ENCODE peak calls at places on chromosomes 6 and 20, in nine cellular contexts. One of them, this sample, is unnamed.

GRCh38 chr6:156065838-156066237 is 610.2 kb upstream of the NOX3 start:
- DNase-seq in mesendoderm: no peak
- DNase-seq in endothelial cell: no peak
- DNase-seq in hypothalamus: no peak
- DNase-seq in M059J: peak
- DNase-seq in stimulated activated naive B cell treated with anti-CD40 and anti-IgM and Interleukin-4, amounts not matched to agents 10 μg/mL and 1 μg/mL and 100 μg/mL, for 72 hours: no peak
- DNase-seq in stimulated activated naive CD4-positive, alpha-beta T cell: no peak
- DNase-seq in activated CD4-positive, CD25-positive, alpha-beta regulatory T cell: no peak
- DNase-seq in non-pigmented ciliary epithelial cell: no peak
- DNase-seq in this sample: no peak

GRCh38 chr6:40788661-40789111 is 201.5 kb upstream of the LRFN2 start:
- DNase-seq in M059J: peak
- DNase-seq in non-pigmented ciliary epithelial cell: no peak
- DNase-seq in endothelial cell: no peak
- DNase-seq in activated CD4-positive, CD25-positive, alpha-beta regulatory T cell: no peak
- DNase-seq in stimulated activated naive CD4-positive, alpha-beta T cell: peak
- DNase-seq in hypothalamus: no peak
- DNase-seq in mesendoderm: no peak
- DNase-seq in stimulated activated naive B cell treated with anti-CD40 and anti-IgM and Interleukin-4, amounts not matched to agents 10 μg/mL and 1 μg/mL and 100 μg/mL, for 72 hours: no peak
- DNase-seq in this sample: no peak

GRCh38 chr6:105545947-105546710 is 143.2 kb upstream of the PREP start:
- DNase-seq in non-pigmented ciliary epithelial cell: peak
- DNase-seq in M059J: no peak
- DNase-seq in stimulated activated naive CD4-positive, alpha-beta T cell: no peak
- DNase-seq in activated CD4-positive, CD25-positive, alpha-beta regulatory T cell: no peak
- DNase-seq in stimulated activated naive B cell treated with anti-CD40 and anti-IgM and Interleukin-4, amounts not matched to agents 10 μg/mL and 1 μg/mL and 100 μg/mL, for 72 hours: no peak
- DNase-seq in endothelial cell: no peak
- DNase-seq in hypothalamus: no peak
- DNase-seq in mesendoderm: no peak
- DNase-seq in this sample: no peak

GRCh38 chr6:51339108-51339507 is 520.4 kb downstream of the TFAP2B start:
- DNase-seq in stimulated activated naive B cell treated with anti-CD40 and anti-IgM and Interleukin-4, amounts not matched to agents 10 μg/mL and 1 μg/mL and 100 μg/mL, for 72 hours: no peak
- DNase-seq in activated CD4-positive, CD25-positive, alpha-beta regulatory T cell: no peak
- DNase-seq in hypothalamus: no peak
- DNase-seq in endothelial cell: no peak
- DNase-seq in non-pigmented ciliary epithelial cell: no peak
- DNase-seq in M059J: no peak
- DNase-seq in stimulated activated naive CD4-positive, alpha-beta T cell: no peak
- DNase-seq in mesendoderm: peak
- DNase-seq in this sample: no peak

GRCh38 chr6:37155394-37156312 is 14.3 kb upstream of the PIM1 start:
- DNase-seq in mesendoderm: no peak
- DNase-seq in M059J: peak
- DNase-seq in stimulated activated naive B cell treated with anti-CD40 and anti-IgM and Interleukin-4, amounts not matched to agents 10 μg/mL and 1 μg/mL and 100 μg/mL, for 72 hours: peak
- DNase-seq in hypothalamus: no peak
- DNase-seq in non-pigmented ciliary epithelial cell: no peak
- DNase-seq in stimulated activated naive CD4-positive, alpha-beta T cell: no peak
- DNase-seq in endothelial cell: no peak
- DNase-seq in activated CD4-positive, CD25-positive, alpha-beta regulatory T cell: no peak
- DNase-seq in this sample: no peak

GRCh38 chr6:144548525-144548924 is 263.4 kb downstream of the UTRN start:
- DNase-seq in endothelial cell: no peak
- DNase-seq in activated CD4-positive, CD25-positive, alpha-beta regulatory T cell: no peak
- DNase-seq in M059J: no peak
- DNase-seq in stimulated activated naive B cell treated with anti-CD40 and anti-IgM and Interleukin-4, amounts not matched to agents 10 μg/mL and 1 μg/mL and 100 μg/mL, for 72 hours: no peak
- DNase-seq in non-pigmented ciliary epithelial cell: no peak
- DNase-seq in hypothalamus: no peak
- DNase-seq in mesendoderm: no peak
- DNase-seq in stimulated activated naive CD4-positive, alpha-beta T cell: no peak
- DNase-seq in this sample: no peak

GRCh38 chr6:156662025-156662445 is 115.1 kb upstream of the ARID1B start:
- DNase-seq in stimulated activated naive B cell treated with anti-CD40 and anti-IgM and Interleukin-4, amounts not matched to agents 10 μg/mL and 1 μg/mL and 100 μg/mL, for 72 hours: no peak
- DNase-seq in M059J: no peak
- DNase-seq in endothelial cell: peak
- DNase-seq in hypothalamus: no peak
- DNase-seq in non-pigmented ciliary epithelial cell: no peak
- DNase-seq in stimulated activated naive CD4-positive, alpha-beta T cell: no peak
- DNase-seq in mesendoderm: peak
- DNase-seq in activated CD4-positive, CD25-positive, alpha-beta regulatory T cell: no peak
- DNase-seq in this sample: peak

GRCh38 chr6:167973092-167973880 is 24.2 kb upstream of the KIF25 start:
- DNase-seq in stimulated activated naive B cell treated with anti-CD40 and anti-IgM and Interleukin-4, amounts not matched to agents 10 μg/mL and 1 μg/mL and 100 μg/mL, for 72 hours: no peak
- DNase-seq in hypothalamus: no peak
- DNase-seq in non-pigmented ciliary epithelial cell: no peak
- DNase-seq in mesendoderm: peak
- DNase-seq in M059J: no peak
- DNase-seq in activated CD4-positive, CD25-positive, alpha-beta regulatory T cell: no peak
- DNase-seq in stimulated activated naive CD4-positive, alpha-beta T cell: no peak
- DNase-seq in endothelial cell: no peak
- DNase-seq in this sample: no peak

GRCh38 chr6:42754759-42755158 is 8.9 kb upstream of the TBCC start:
- DNase-seq in M059J: no peak
- DNase-seq in non-pigmented ciliary epithelial cell: no peak
- DNase-seq in activated CD4-positive, CD25-positive, alpha-beta regulatory T cell: no peak
- DNase-seq in stimulated activated naive CD4-positive, alpha-beta T cell: no peak
- DNase-seq in endothelial cell: no peak
- DNase-seq in stimulated activated naive B cell treated with anti-CD40 and anti-IgM and Interleukin-4, amounts not matched to agents 10 μg/mL and 1 μg/mL and 100 μg/mL, for 72 hours: no peak
- DNase-seq in hypothalamus: no peak
- DNase-seq in mesendoderm: no peak
- DNase-seq in this sample: no peak

GRCh38 chr6:145875496-145876244 is 61.1 kb upstream of the FBXO30 start:
- DNase-seq in hypothalamus: no peak
- DNase-seq in mesendoderm: no peak
- DNase-seq in stimulated activated naive CD4-positive, alpha-beta T cell: no peak
- DNase-seq in M059J: no peak
- DNase-seq in endothelial cell: no peak
- DNase-seq in activated CD4-positive, CD25-positive, alpha-beta regulatory T cell: no peak
- DNase-seq in non-pigmented ciliary epithelial cell: no peak
- DNase-seq in stimulated activated naive B cell treated with anti-CD40 and anti-IgM and Interleukin-4, amounts not matched to agents 10 μg/mL and 1 μg/mL and 100 μg/mL, for 72 hours: no peak
- DNase-seq in this sample: no peak

GRCh38 chr6:146770965-146771735 is 172.4 kb downstream of the ADGB start:
- DNase-seq in non-pigmented ciliary epithelial cell: no peak
- DNase-seq in stimulated activated naive B cell treated with anti-CD40 and anti-IgM and Interleukin-4, amounts not matched to agents 10 μg/mL and 1 μg/mL and 100 μg/mL, for 72 hours: no peak
- DNase-seq in M059J: no peak
- DNase-seq in endothelial cell: peak
- DNase-seq in activated CD4-positive, CD25-positive, alpha-beta regulatory T cell: peak
- DNase-seq in hypothalamus: no peak
- DNase-seq in mesendoderm: no peak
- DNase-seq in stimulated activated naive CD4-positive, alpha-beta T cell: peak
- DNase-seq in this sample: no peak

GRCh38 chr6:134599079-134599478 is 281.2 kb upstream of the SGK1 start:
- DNase-seq in non-pigmented ciliary epithelial cell: no peak
- DNase-seq in hypothalamus: no peak
- DNase-seq in stimulated activated naive B cell treated with anti-CD40 and anti-IgM and Interleukin-4, amounts not matched to agents 10 μg/mL and 1 μg/mL and 100 μg/mL, for 72 hours: no peak
- DNase-seq in endothelial cell: no peak
- DNase-seq in stimulated activated naive CD4-positive, alpha-beta T cell: no peak
- DNase-seq in activated CD4-positive, CD25-positive, alpha-beta regulatory T cell: no peak
- DNase-seq in M059J: no peak
- DNase-seq in mesendoderm: no peak
- DNase-seq in this sample: no peak

GRCh38 chr6:160238786-160239751 is 19.6 kb downstream of the SLC22A2 start:
- DNase-seq in stimulated activated naive CD4-positive, alpha-beta T cell: no peak
- DNase-seq in endothelial cell: no peak
- DNase-seq in activated CD4-positive, CD25-positive, alpha-beta regulatory T cell: no peak
- DNase-seq in mesendoderm: peak
- DNase-seq in hypothalamus: no peak
- DNase-seq in stimulated activated naive B cell treated with anti-CD40 and anti-IgM and Interleukin-4, amounts not matched to agents 10 μg/mL and 1 μg/mL and 100 μg/mL, for 72 hours: no peak
- DNase-seq in non-pigmented ciliary epithelial cell: no peak
- DNase-seq in M059J: peak
- DNase-seq in this sample: no peak

GRCh38 chr6:170146640-170147039 is 144.2 kb downstream of the DLL1 start:
- DNase-seq in M059J: no peak
- DNase-seq in activated CD4-positive, CD25-positive, alpha-beta regulatory T cell: no peak
- DNase-seq in mesendoderm: no peak
- DNase-seq in endothelial cell: no peak
- DNase-seq in stimulated activated naive CD4-positive, alpha-beta T cell: no peak
- DNase-seq in non-pigmented ciliary epithelial cell: no peak
- DNase-seq in hypothalamus: no peak
- DNase-seq in stimulated activated naive B cell treated with anti-CD40 and anti-IgM and Interleukin-4, amounts not matched to agents 10 μg/mL and 1 μg/mL and 100 μg/mL, for 72 hours: no peak
- DNase-seq in this sample: no peak

GRCh38 chr20:32536861-32537656 is 48.1 kb downstream of the NOL4L start:
- DNase-seq in endothelial cell: no peak
- DNase-seq in activated CD4-positive, CD25-positive, alpha-beta regulatory T cell: peak
- DNase-seq in stimulated activated naive B cell treated with anti-CD40 and anti-IgM and Interleukin-4, amounts not matched to agents 10 μg/mL and 1 μg/mL and 100 μg/mL, for 72 hours: no peak
- DNase-seq in non-pigmented ciliary epithelial cell: no peak
- DNase-seq in stimulated activated naive CD4-positive, alpha-beta T cell: peak
- DNase-seq in hypothalamus: no peak
- DNase-seq in M059J: no peak
- DNase-seq in mesendoderm: no peak
- DNase-seq in this sample: no peak

GRCh38 chr6:551829-552350 is 105.0 kb downstream of the HUS1B start:
- DNase-seq in activated CD4-positive, CD25-positive, alpha-beta regulatory T cell: no peak
- DNase-seq in M059J: no peak
- DNase-seq in endothelial cell: no peak
- DNase-seq in hypothalamus: no peak
- DNase-seq in non-pigmented ciliary epithelial cell: no peak
- DNase-seq in mesendoderm: peak
- DNase-seq in stimulated activated naive CD4-positive, alpha-beta T cell: no peak
- DNase-seq in stimulated activated naive B cell treated with anti-CD40 and anti-IgM and Interleukin-4, amounts not matched to agents 10 μg/mL and 1 μg/mL and 100 μg/mL, for 72 hours: no peak
- DNase-seq in this sample: no peak

GRCh38 chr6:139905404-139906052 is 531.1 kb upstream of the CITED2 start:
- DNase-seq in mesendoderm: no peak
- DNase-seq in stimulated activated naive CD4-positive, alpha-beta T cell: no peak
- DNase-seq in non-pigmented ciliary epithelial cell: no peak
- DNase-seq in M059J: peak
- DNase-seq in stimulated activated naive B cell treated with anti-CD40 and anti-IgM and Interleukin-4, amounts not matched to agents 10 μg/mL and 1 μg/mL and 100 μg/mL, for 72 hours: no peak
- DNase-seq in activated CD4-positive, CD25-positive, alpha-beta regulatory T cell: no peak
- DNase-seq in endothelial cell: no peak
- DNase-seq in hypothalamus: no peak
- DNase-seq in this sample: no peak

GRCh38 chr20:29079769-29080690 is 2177.4 kb upstream of the DEFB115 start:
- DNase-seq in endothelial cell: no peak
- DNase-seq in M059J: no peak
- DNase-seq in non-pigmented ciliary epithelial cell: peak
- DNase-seq in activated CD4-positive, CD25-positive, alpha-beta regulatory T cell: no peak
- DNase-seq in stimulated activated naive CD4-positive, alpha-beta T cell: no peak
- DNase-seq in hypothalamus: no peak
- DNase-seq in mesendoderm: no peak
- DNase-seq in stimulated activated naive B cell treated with anti-CD40 and anti-IgM and Interleukin-4, amounts not matched to agents 10 μg/mL and 1 μg/mL and 100 μg/mL, for 72 hours: no peak
- DNase-seq in this sample: no peak

GRCh38 chr6:1635305-1636010 is 25.7 kb downstream of the FOXC1 start:
- DNase-seq in activated CD4-positive, CD25-positive, alpha-beta regulatory T cell: no peak
- DNase-seq in stimulated activated naive B cell treated with anti-CD40 and anti-IgM and Interleukin-4, amounts not matched to agents 10 μg/mL and 1 μg/mL and 100 μg/mL, for 72 hours: no peak
- DNase-seq in endothelial cell: no peak
- DNase-seq in non-pigmented ciliary epithelial cell: no peak
- DNase-seq in mesendoderm: no peak
- DNase-seq in M059J: no peak
- DNase-seq in hypothalamus: no peak
- DNase-seq in stimulated activated naive CD4-positive, alpha-beta T cell: no peak
- DNase-seq in this sample: no peak

GRCh38 chr20:11395581-11395980 is 522.1 kb upstream of the BTBD3 start:
- DNase-seq in hypothalamus: no peak
- DNase-seq in mesendoderm: no peak
- DNase-seq in M059J: peak
- DNase-seq in stimulated activated naive B cell treated with anti-CD40 and anti-IgM and Interleukin-4, amounts not matched to agents 10 μg/mL and 1 μg/mL and 100 μg/mL, for 72 hours: no peak
- DNase-seq in stimulated activated naive CD4-positive, alpha-beta T cell: no peak
- DNase-seq in activated CD4-positive, CD25-positive, alpha-beta regulatory T cell: no peak
- DNase-seq in endothelial cell: no peak
- DNase-seq in non-pigmented ciliary epithelial cell: no peak
- DNase-seq in this sample: no peak

GRCh38 chr20:50110141-50111047 is 2.6 kb downstream of the UBE2V1 start:
- DNase-seq in endothelial cell: peak
- DNase-seq in hypothalamus: no peak
- DNase-seq in non-pigmented ciliary epithelial cell: no peak
- DNase-seq in mesendoderm: peak
- DNase-seq in activated CD4-positive, CD25-positive, alpha-beta regulatory T cell: no peak
- DNase-seq in stimulated activated naive CD4-positive, alpha-beta T cell: no peak
- DNase-seq in M059J: peak
- DNase-seq in stimulated activated naive B cell treated with anti-CD40 and anti-IgM and Interleukin-4, amounts not matched to agents 10 μg/mL and 1 μg/mL and 100 μg/mL, for 72 hours: peak
- DNase-seq in this sample: no peak

GRCh38 chr6:4522453-4522852 is 253.8 kb upstream of the CDYL start:
- DNase-seq in activated CD4-positive, CD25-positive, alpha-beta regulatory T cell: no peak
- DNase-seq in endothelial cell: no peak
- DNase-seq in stimulated activated naive B cell treated with anti-CD40 and anti-IgM and Interleukin-4, amounts not matched to agents 10 μg/mL and 1 μg/mL and 100 μg/mL, for 72 hours: no peak
- DNase-seq in mesendoderm: no peak
- DNase-seq in stimulated activated naive CD4-positive, alpha-beta T cell: no peak
- DNase-seq in hypothalamus: no peak
- DNase-seq in M059J: no peak
- DNase-seq in non-pigmented ciliary epithelial cell: no peak
- DNase-seq in this sample: no peak

GRCh38 chr20:63058696-63059335 is 52.1 kb upstream of the BHLHE23 start:
- DNase-seq in stimulated activated naive CD4-positive, alpha-beta T cell: no peak
- DNase-seq in activated CD4-positive, CD25-positive, alpha-beta regulatory T cell: no peak
- DNase-seq in hypothalamus: no peak
- DNase-seq in mesendoderm: peak
- DNase-seq in stimulated activated naive B cell treated with anti-CD40 and anti-IgM and Interleukin-4, amounts not matched to agents 10 μg/mL and 1 μg/mL and 100 μg/mL, for 72 hours: no peak
- DNase-seq in M059J: no peak
- DNase-seq in non-pigmented ciliary epithelial cell: no peak
- DNase-seq in endothelial cell: no peak
- DNase-seq in this sample: no peak

GRCh38 chr20:14446446-14446845 is 109.0 kb upstream of the FLRT3 start:
- DNase-seq in mesendoderm: no peak
- DNase-seq in stimulated activated naive B cell treated with anti-CD40 and anti-IgM and Interleukin-4, amounts not matched to agents 10 μg/mL and 1 μg/mL and 100 μg/mL, for 72 hours: no peak
- DNase-seq in M059J: no peak
- DNase-seq in endothelial cell: no peak
- DNase-seq in activated CD4-positive, CD25-positive, alpha-beta regulatory T cell: no peak
- DNase-seq in hypothalamus: no peak
- DNase-seq in non-pigmented ciliary epithelial cell: no peak
- DNase-seq in stimulated activated naive CD4-positive, alpha-beta T cell: no peak
- DNase-seq in this sample: no peak

GRCh38 chr6:108363113-108363512 is 68.3 kb downstream of the AFG1L start:
- DNase-seq in stimulated activated naive B cell treated with anti-CD40 and anti-IgM and Interleukin-4, amounts not matched to agents 10 μg/mL and 1 μg/mL and 100 μg/mL, for 72 hours: no peak
- DNase-seq in hypothalamus: no peak
- DNase-seq in non-pigmented ciliary epithelial cell: no peak
- DNase-seq in endothelial cell: no peak
- DNase-seq in mesendoderm: no peak
- DNase-seq in M059J: no peak
- DNase-seq in stimulated activated naive CD4-positive, alpha-beta T cell: no peak
- DNase-seq in activated CD4-positive, CD25-positive, alpha-beta regulatory T cell: no peak
- DNase-seq in this sample: no peak

GRCh38 chr6:11428351-11428750 is 109.2 kb upstream of the TMEM170B start:
- DNase-seq in stimulated activated naive B cell treated with anti-CD40 and anti-IgM and Interleukin-4, amounts not matched to agents 10 μg/mL and 1 μg/mL and 100 μg/mL, for 72 hours: no peak
- DNase-seq in M059J: peak
- DNase-seq in hypothalamus: no peak
- DNase-seq in stimulated activated naive CD4-positive, alpha-beta T cell: no peak
- DNase-seq in mesendoderm: peak
- DNase-seq in endothelial cell: no peak
- DNase-seq in non-pigmented ciliary epithelial cell: no peak
- DNase-seq in activated CD4-positive, CD25-positive, alpha-beta regulatory T cell: no peak
- DNase-seq in this sample: peak